ENCODE peak calls at places on chromosomes 5 and 9, in five cellular contexts. One of them, this sample, is unnamed.

GRCh38 chr5:120314201-120314600 is 149.9 kb upstream of the PRR16 start:
- DNase-seq in OCI-LY7: no peak
- DNase-seq in hepatocyte: no peak
- DNase-seq in PC-3: no peak
- DNase-seq in HCT116: no peak
- DNase-seq in this sample: no peak

GRCh38 chr9:4382722-4383317 is 83.0 kb upstream of the GLIS3 start:
- DNase-seq in OCI-LY7: no peak
- DNase-seq in hepatocyte: peak
- DNase-seq in PC-3: peak
- DNase-seq in HCT116: peak
- DNase-seq in this sample: peak

GRCh38 chr5:179927834-179928233 is 20.1 kb upstream of the TBC1D9B start:
- DNase-seq in OCI-LY7: no peak
- DNase-seq in hepatocyte: no peak
- DNase-seq in PC-3: no peak
- DNase-seq in HCT116: no peak
- DNase-seq in this sample: no peak

GRCh38 chr9:111118256-111118950 is 80.1 kb upstream of the LPAR1 start:
- DNase-seq in OCI-LY7: no peak
- DNase-seq in hepatocyte: no peak
- DNase-seq in PC-3: peak
- DNase-seq in HCT116: no peak
- DNase-seq in this sample: no peak

GRCh38 chr9:127388856-127389238 is 8.1 kb upstream of the SLC2A8 start:
- DNase-seq in OCI-LY7: no peak
- DNase-seq in hepatocyte: no peak
- DNase-seq in PC-3: no peak
- DNase-seq in HCT116: no peak
- DNase-seq in this sample: no peak

GRCh38 chr9:27303219-27303618 is 6.3 kb upstream of the EQTN start:
- DNase-seq in OCI-LY7: no peak
- DNase-seq in hepatocyte: peak
- DNase-seq in PC-3: peak
- DNase-seq in HCT116: no peak
- DNase-seq in this sample: peak

GRCh38 chr9:135484460-135485277 is 5.1 kb downstream of the PPP1R26 start:
- DNase-seq in OCI-LY7: no peak
- DNase-seq in hepatocyte: no peak
- DNase-seq in PC-3: no peak
- DNase-seq in HCT116: no peak
- DNase-seq in this sample: no peak

GRCh38 chr5:120388016-120388781 is 75.9 kb upstream of the PRR16 start:
- DNase-seq in OCI-LY7: no peak
- DNase-seq in hepatocyte: no peak
- DNase-seq in PC-3: peak
- DNase-seq in HCT116: no peak
- DNase-seq in this sample: no peak

GRCh38 chr9:116152941-116153764 is 438 bp upstream of the PAPPA start:
- DNase-seq in OCI-LY7: no peak
- DNase-seq in hepatocyte: no peak
- DNase-seq in PC-3: peak
- DNase-seq in HCT116: no peak
- DNase-seq in this sample: peak

GRCh38 chr9:84807870-84808385 is 138.4 kb downstream of the NTRK2 start:
- DNase-seq in OCI-LY7: no peak
- DNase-seq in hepatocyte: no peak
- DNase-seq in PC-3: no peak
- DNase-seq in HCT116: no peak
- DNase-seq in this sample: no peak

GRCh38 chr9:21684231-21684630 is 118.2 kb upstream of the MTAP start:
- DNase-seq in OCI-LY7: no peak
- DNase-seq in hepatocyte: no peak
- DNase-seq in PC-3: no peak
- DNase-seq in HCT116: no peak
- DNase-seq in this sample: no peak

GRCh38 chr9:97807681-97808080 is 45.3 kb upstream of the FOXE1 start:
- DNase-seq in OCI-LY7: no peak
- DNase-seq in hepatocyte: no peak
- DNase-seq in PC-3: peak
- DNase-seq in HCT116: no peak
- DNase-seq in this sample: no peak

GRCh38 chr5:159905496-159905895 is 10.8 kb upstream of the ADRA1B start:
- DNase-seq in OCI-LY7: no peak
- DNase-seq in hepatocyte: peak
- DNase-seq in PC-3: peak
- DNase-seq in HCT116: peak
- DNase-seq in this sample: no peak

GRCh38 chr5:60842859-60843692 is 993 bp downstream of the ELOVL7 start:
- DNase-seq in OCI-LY7: no peak
- DNase-seq in hepatocyte: peak
- DNase-seq in PC-3: no peak
- DNase-seq in HCT116: no peak
- DNase-seq in this sample: peak

GRCh38 chr5:168269950-168270349 is 21.5 kb upstream of the WWC1 start:
- DNase-seq in OCI-LY7: no peak
- DNase-seq in hepatocyte: peak
- DNase-seq in PC-3: peak
- DNase-seq in HCT116: no peak
- DNase-seq in this sample: peak

GRCh38 chr5:51691538-51691937 is 308.3 kb downstream of the ISL1 start:
- DNase-seq in OCI-LY7: no peak
- DNase-seq in hepatocyte: no peak
- DNase-seq in PC-3: peak
- DNase-seq in HCT116: no peak
- DNase-seq in this sample: no peak

GRCh38 chr9:128903079-128903461 is 17.7 kb upstream of the PHYHD1 start:
- DNase-seq in OCI-LY7: no peak
- DNase-seq in hepatocyte: no peak
- DNase-seq in PC-3: no peak
- DNase-seq in HCT116: no peak
- DNase-seq in this sample: no peak

GRCh38 chr9:105252405-105252756 is 7.9 kb downstream of the SLC44A1 start:
- DNase-seq in OCI-LY7: no peak
- DNase-seq in hepatocyte: no peak
- DNase-seq in PC-3: no peak
- DNase-seq in HCT116: no peak
- DNase-seq in this sample: no peak

GRCh38 chr9:105251733-105252404 is 7.4 kb downstream of the SLC44A1 start:
- DNase-seq in OCI-LY7: no peak
- DNase-seq in hepatocyte: no peak
- DNase-seq in PC-3: no peak
- DNase-seq in HCT116: no peak
- DNase-seq in this sample: no peak

GRCh38 chr9:105254226-105254625 is 9.8 kb downstream of the SLC44A1 start:
- DNase-seq in OCI-LY7: no peak
- DNase-seq in hepatocyte: no peak
- DNase-seq in PC-3: no peak
- DNase-seq in HCT116: no peak
- DNase-seq in this sample: peak

GRCh38 chr9:105248691-105249090 is 4.2 kb downstream of the SLC44A1 start:
- DNase-seq in OCI-LY7: no peak
- DNase-seq in hepatocyte: no peak
- DNase-seq in PC-3: no peak
- DNase-seq in HCT116: no peak
- DNase-seq in this sample: no peak

GRCh38 chr9:105251133-105251532 is 6.7 kb downstream of the SLC44A1 start:
- DNase-seq in OCI-LY7: no peak
- DNase-seq in hepatocyte: no peak
- DNase-seq in PC-3: no peak
- DNase-seq in HCT116: no peak
- DNase-seq in this sample: no peak
- H3K4me2 ChIP-seq in OCI-LY7: peak
- H3K4me2 ChIP-seq in hepatocyte: no peak
- H3K4me2 ChIP-seq in PC-3: no peak
- H3K4me2 ChIP-seq in HCT116: no peak
- H3K4me2 ChIP-seq in this sample: no peak

GRCh38 chr9:81465468-81466002 is 223.8 kb downstream of the TLE1 start:
- DNase-seq in OCI-LY7: no peak
- DNase-seq in hepatocyte: no peak
- DNase-seq in PC-3: no peak
- DNase-seq in HCT116: no peak
- DNase-seq in this sample: no peak
- TF ChIP-seq EZH2phosphoT487 in OCI-LY7: no peak
- TF ChIP-seq EZH2phosphoT487 in hepatocyte: no peak
- TF ChIP-seq EZH2phosphoT487 in PC-3: no peak
- TF ChIP-seq EZH2phosphoT487 in HCT116: no peak
- TF ChIP-seq EZH2phosphoT487 in this sample: no peak

GRCh38 chr9:133683494-133684460 is 47.6 kb downstream of the DBH start:
- DNase-seq in OCI-LY7: peak
- DNase-seq in hepatocyte: no peak
- DNase-seq in PC-3: no peak
- DNase-seq in HCT116: no peak
- DNase-seq in this sample: no peak
- TF ChIP-seq CTCF in OCI-LY7: no peak
- TF ChIP-seq CTCF in hepatocyte: no peak
- TF ChIP-seq CTCF in PC-3: no peak
- TF ChIP-seq CTCF in HCT116: no peak
- TF ChIP-seq CTCF in this sample: no peak

GRCh38 chr5:40277161-40277906 is 402.4 kb upstream of the PTGER4 start:
- DNase-seq in OCI-LY7: no peak
- DNase-seq in hepatocyte: no peak
- DNase-seq in PC-3: no peak
- DNase-seq in HCT116: no peak
- DNase-seq in this sample: no peak

GRCh38 chr5:40276426-40277102 is 403.2 kb upstream of the PTGER4 start:
- DNase-seq in OCI-LY7: no peak
- DNase-seq in hepatocyte: no peak
- DNase-seq in PC-3: peak
- DNase-seq in HCT116: no peak
- DNase-seq in this sample: no peak

GRCh38 chr5:40271476-40271875 is 408.2 kb upstream of the PTGER4 start:
- DNase-seq in OCI-LY7: no peak
- DNase-seq in hepatocyte: no peak
- DNase-seq in PC-3: no peak
- DNase-seq in HCT116: no peak
- DNase-seq in this sample: no peak

GRCh38 chr5:40270274-40270855 is 409.4 kb upstream of the PTGER4 start:
- DNase-seq in OCI-LY7: no peak
- DNase-seq in hepatocyte: no peak
- DNase-seq in PC-3: no peak
- DNase-seq in HCT116: no peak
- DNase-seq in this sample: no peak

DNA sequence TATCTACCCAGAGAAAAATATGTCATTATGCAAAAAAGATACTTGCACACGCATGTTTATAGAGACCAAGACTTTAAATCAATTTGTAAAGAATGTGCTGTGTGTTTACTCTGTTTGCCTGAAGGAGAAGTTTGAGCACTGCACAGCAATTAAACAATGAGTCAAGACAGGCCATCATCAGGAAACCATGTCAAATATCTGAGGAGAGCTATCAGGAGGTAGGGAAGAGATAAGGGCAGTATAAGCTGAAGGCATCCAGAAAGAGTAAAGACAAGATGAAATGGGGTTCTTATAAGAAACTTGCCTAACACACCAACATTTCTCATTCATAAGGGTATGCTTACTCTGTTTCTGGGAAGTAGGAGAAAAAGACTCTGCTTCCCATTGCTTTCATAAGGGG is 405.8 kb upstream of the PTGER4 start:
- DNase-seq in OCI-LY7: no peak
- DNase-seq in hepatocyte: no peak
- DNase-seq in PC-3: peak
- DNase-seq in HCT116: no peak
- DNase-seq in this sample: no peak
- H3K4me2 ChIP-seq in OCI-LY7: no peak
- H3K4me2 ChIP-seq in hepatocyte: no peak
- H3K4me2 ChIP-seq in PC-3: no peak
- H3K4me2 ChIP-seq in HCT116: no peak
- H3K4me2 ChIP-seq in this sample: no peak

GRCh38 chr9:36764364-36765076 is 191.8 kb downstream of the MELK start:
- DNase-seq in OCI-LY7: peak
- DNase-seq in hepatocyte: no peak
- DNase-seq in PC-3: no peak
- DNase-seq in HCT116: no peak
- DNase-seq in this sample: peak
- TF ChIP-seq EZH2phosphoT487 in OCI-LY7: no peak
- TF ChIP-seq EZH2phosphoT487 in hepatocyte: no peak
- TF ChIP-seq EZH2phosphoT487 in PC-3: no peak
- TF ChIP-seq EZH2phosphoT487 in HCT116: no peak
- TF ChIP-seq EZH2phosphoT487 in this sample: no peak

GRCh38 chr5:93252165-93252564 is 328.9 kb downstream of the NR2F1-AS1 start:
- DNase-seq in OCI-LY7: no peak
- DNase-seq in hepatocyte: no peak
- DNase-seq in PC-3: no peak
- DNase-seq in HCT116: peak
- DNase-seq in this sample: peak
- TF ChIP-seq CTCF in OCI-LY7: no peak
- TF ChIP-seq CTCF in hepatocyte: no peak
- TF ChIP-seq CTCF in PC-3: peak
- TF ChIP-seq CTCF in HCT116: peak
- TF ChIP-seq CTCF in this sample: no peak

This sample was measured in neural progenitor cell.